ENCODE peak calls at places on chromosomes 1 and 21, in seven cellular contexts. F, W, Q, T, G, V and X are unnamed samples.

GRCh38 chr1:231934797-231935196 is 308.2 kb downstream of the DISC1 start:
- DNase-seq in F (no peak), V (peak), T (no peak), G (peak), W (no peak), Q (peak), X (peak)

GRCh38 chr1:66373072-66373685 is 160.8 kb upstream of the SGIP1 start:
- DNase-seq in W (no peak), F (no peak), Q (no peak), T (no peak), G (no peak), V (no peak), X (no peak)

GRCh38 chr21:28943631-28944030 is 49.0 kb downstream of the LTN1 start:
- DNase-seq in T (no peak), G (no peak), W (no peak), F (no peak), Q (peak), V (peak), X (peak)

GRCh38 chr1:36522461-36523229 is 39.9 kb upstream of the CSF3R start:
- DNase-seq in W (no peak), T (no peak), Q (no peak), F (no peak), G (no peak), V (no peak), X (no peak)

GRCh38 chr1:147210987-147211386 is 14.2 kb downstream of the FMO5 start:
- DNase-seq in V (no peak), W (no peak), F (no peak), G (no peak), T (no peak), Q (no peak), X (no peak)

GRCh38 chr1:2044510-2045319 is 5.5 kb upstream of the PRKCZ start:
- DNase-seq in W (peak), F (peak), G (peak), T (no peak), V (peak), Q (peak), X (peak)

GRCh38 chr1:50332941-50333594 is 90.2 kb downstream of the DMRTA2 start:
- DNase-seq in G (peak), T (no peak), V (peak), F (peak), W (peak), Q (peak), X (peak)

GRCh38 chr1:106534612-106535011 is 521.9 kb upstream of the PRMT6 start:
- DNase-seq in T (no peak), Q (no peak), V (no peak), F (no peak), G (no peak), W (no peak), X (peak)

GRCh38 chr1:53413175-53414001 is 45.8 kb upstream of the DMRTB1 start:
- DNase-seq in F (no peak), Q (peak), W (peak), V (peak), G (peak), T (peak), X (peak)

GRCh38 chr1:205354259-205354904 is 2.3 kb downstream of the KLHDC8A start:
- DNase-seq in Q (peak), W (peak), V (peak), F (peak), G (peak), T (peak), X (peak)

GRCh38 chr1:41629571-41629970 is 145.1 kb upstream of the EDN2 start:
- DNase-seq in Q (peak), G (peak), T (peak), W (no peak), V (peak), F (no peak), X (peak)

GRCh38 chr1:246367046-246367445 is 140.0 kb downstream of the SMYD3 start:
- DNase-seq in T (no peak), W (no peak), V (peak), Q (peak), G (peak), F (no peak), X (peak)

GRCh38 chr21:44018127-44018526 is 6.0 kb downstream of the TRAPPC10 start:
- DNase-seq in V (no peak), G (no peak), W (no peak), Q (no peak), T (no peak), F (no peak), X (no peak)

GRCh38 chr1:230877139-230877923 is 9.0 kb upstream of the C1orf198 start:
- DNase-seq in G (peak), T (no peak), F (no peak), Q (peak), V (no peak), W (no peak), X (peak)

GRCh38 chr1:168698453-168698852 is 30.6 kb downstream of the DPT start:
- DNase-seq in G (no peak), W (no peak), F (no peak), Q (no peak), T (no peak), V (no peak), X (no peak)

GRCh38 chr1:11058595-11059165 is 1.1 kb downstream of the SRM start:
- DNase-seq in F (no peak), V (no peak), T (no peak), W (no peak), G (no peak), Q (no peak), X (no peak)

GRCh38 chr1:173393655-173393993 is 83.5 kb upstream of the PRDX6 start:
- DNase-seq in G (peak), F (no peak), T (no peak), W (no peak), Q (peak), V (peak), X (peak)

GRCh38 chr1:78491311-78492071 is 717 bp downstream of the PTGFR start:
- DNase-seq in G (peak), Q (peak), V (peak), W (no peak), T (no peak), F (peak), X (peak)

GRCh38 chr21:18384771-18385170 is 18.8 kb downstream of the TMPRSS15 start:
- DNase-seq in V (peak), F (no peak), Q (peak), T (peak), G (no peak), W (no peak), X (peak)

GRCh38 chr1:212368073-212368484 is 46.6 kb downstream of the PACC1 start:
- DNase-seq in F (peak), W (peak), G (peak), Q (peak), T (peak), V (peak), X (peak)

GRCh38 chr1:206736878-206737728 is 33.5 kb upstream of the IL19 start:
- DNase-seq in F (no peak), T (no peak), W (peak), G (no peak), Q (no peak), V (no peak), X (no peak)

GRCh38 chr1:221316491-221317056 is 425.3 kb downstream of the DUSP10 start:
- DNase-seq in W (no peak), F (no peak), Q (peak), V (peak), G (peak), T (no peak), X (peak)

GRCh38 chr1:43975249-43975961 is 645 bp downstream of the ATP6V0B start:
- DNase-seq in W (no peak), Q (peak), F (peak), T (no peak), V (peak), G (no peak), X (no peak)

GRCh38 chr1:204435246-204435885 is 23.7 kb upstream of the PPP1R15B start:
- DNase-seq in V (peak), Q (peak), F (peak), T (no peak), W (no peak), G (peak), X (peak)

GRCh38 chr1:183416850-183417690 is 1.1 kb downstream of the NMNAT2 start:
- DNase-seq in F (peak), W (peak), T (peak), Q (peak), G (peak), V (peak), X (peak)

GRCh38 chr1:232613752-232614381 is 16.1 kb downstream of the SIPA1L2 start:
- DNase-seq in W (no peak), F (no peak), Q (peak), T (peak), V (peak), G (peak), X (peak)

GRCh38 chr1:225700889-225701465 is 48.1 kb upstream of the ENAH start:
- DNase-seq in W (no peak), V (no peak), F (no peak), Q (peak), T (peak), G (no peak), X (peak)

GRCh38 chr21:36699026-36699545 is at the start of gene SIM2:
- DNase-seq in W (no peak), V (peak), G (no peak), Q (no peak), F (no peak), T (no peak), X (no peak)

GRCh38 chr1:29805122-29805895 is 569.0 kb downstream of the PTPRU start:
- DNase-seq in W (no peak), V (no peak), Q (no peak), F (no peak), G (no peak), T (no peak), X (no peak)

GRCh38 chr1:22594396-22594795 is 31.1 kb downstream of the EPHA8 start:
- DNase-seq in T (no peak), F (no peak), V (no peak), Q (no peak), W (no peak), G (no peak), X (no peak)

GRCh38 chr1:240258910-240259309 is 167.2 kb downstream of the FMN2 start:
- DNase-seq in T (peak), Q (no peak), V (peak), F (no peak), G (peak), W (no peak), X (peak)

GRCh38 chr1:16886860-16887605 is 8.7 kb upstream of the RNU1-2 start:
- DNase-seq in G (no peak), F (no peak), Q (no peak), T (no peak), V (no peak), W (no peak), X (no peak)
- H3K4me3 ChIP-seq in G (no peak), F (no peak), Q (no peak), T (no peak), V (no peak), W (no peak), X (no peak)

GRCh38 chr1:9792156-9793042 is 31.4 kb downstream of the CLSTN1 start:
- DNase-seq in Q (peak), W (no peak), T (peak), F (peak), G (peak), V (no peak), X (no peak)
- TF ChIP-seq CTCF in Q (peak), W (no peak), T (peak), F (no peak), G (no peak), V (no peak), X (no peak)

GRCh38 chr1:34822202-34822601 is 29.4 kb downstream of the GJA4 start:
- DNase-seq in Q (no peak), W (no peak), G (no peak), V (no peak), T (no peak), F (no peak), X (no peak)

GRCh38 chr1:34816778-34817177 is 24.0 kb downstream of the GJA4 start:
- DNase-seq in G (no peak), Q (no peak), W (no peak), T (no peak), V (no peak), F (no peak), X (no peak)

GRCh38 chr1:34816332-34816731 is 23.5 kb downstream of the GJA4 start:
- DNase-seq in F (no peak), W (no peak), T (no peak), G (no peak), Q (no peak), V (no peak), X (no peak)
- H3K4me3 ChIP-seq in F (no peak), W (no peak), T (no peak), G (no peak), Q (no peak), V (no peak), X (no peak)

DNA sequence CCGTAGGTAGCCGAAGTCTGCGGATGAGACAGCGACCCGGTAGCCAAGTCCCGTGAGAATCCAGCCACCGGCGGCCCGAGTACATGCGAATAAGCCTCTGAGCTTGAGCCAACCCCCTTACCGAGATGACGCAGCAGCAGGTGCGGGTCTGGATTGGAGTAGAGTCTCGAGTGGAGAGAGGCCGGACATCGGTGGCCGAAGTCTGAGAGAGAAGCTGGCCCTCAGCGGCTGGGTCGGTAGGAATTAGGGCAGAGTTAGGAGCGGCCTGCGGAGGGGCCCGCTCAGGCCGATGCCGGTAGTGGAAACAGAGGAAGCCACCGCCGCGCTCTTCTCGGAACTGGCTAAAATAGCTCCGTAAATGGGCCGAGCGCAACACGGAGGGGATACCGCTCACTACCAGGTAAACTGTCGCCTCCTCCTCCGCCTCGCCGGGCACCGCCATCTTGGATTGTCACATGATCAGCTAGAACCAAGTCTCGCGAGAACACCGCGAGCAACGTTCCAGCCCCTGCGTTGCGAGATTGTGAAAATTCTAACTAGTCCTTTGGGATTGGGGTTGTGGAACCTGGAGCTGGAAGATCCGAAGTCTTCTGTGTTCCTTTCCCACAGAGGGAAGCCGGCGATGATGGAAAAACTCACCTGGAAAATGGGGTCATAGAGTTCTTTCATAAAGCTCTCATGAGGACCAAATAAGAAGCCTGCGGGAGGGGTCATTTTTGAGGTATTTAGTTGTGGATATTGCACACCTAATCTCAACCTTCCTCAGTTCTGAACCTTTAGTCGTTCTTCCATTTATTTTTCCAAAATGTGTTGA is at the start of gene GPATCH3:
- DNase-seq in G (peak), F (peak), T (peak), V (peak), Q (peak), W (peak), X (peak)
- TF ChIP-seq CTCF in G (no peak), F (no peak), T (no peak), V (no peak), Q (no peak), W (no peak), X (no peak)

DNA sequence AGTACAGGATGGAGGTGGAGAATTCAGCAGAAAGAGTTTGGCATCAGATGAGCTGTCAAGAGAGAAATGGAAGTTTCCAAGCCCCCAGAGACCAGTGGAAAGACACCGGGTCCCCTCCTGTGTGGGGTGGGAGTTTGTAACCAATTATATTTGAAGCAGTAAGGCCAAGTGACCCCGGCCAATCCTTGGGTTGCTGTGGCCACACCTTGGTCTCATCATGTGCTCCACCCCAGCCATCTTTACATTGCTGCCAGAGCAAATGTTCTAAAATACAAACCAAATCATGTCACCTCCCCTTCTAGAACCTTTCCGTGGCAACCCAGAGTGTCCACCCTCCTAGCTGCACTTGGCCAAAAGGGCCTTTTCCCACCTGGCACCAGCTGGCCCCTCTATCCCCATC is 86.1 kb downstream of the KCNN3 start:
- DNase-seq in F (no peak), T (no peak), V (no peak), W (no peak), Q (no peak), G (no peak), X (no peak)
- H3K4me3 ChIP-seq in F (no peak), T (no peak), V (no peak), W (no peak), Q (no peak), G (no peak), X (no peak)

DNA sequence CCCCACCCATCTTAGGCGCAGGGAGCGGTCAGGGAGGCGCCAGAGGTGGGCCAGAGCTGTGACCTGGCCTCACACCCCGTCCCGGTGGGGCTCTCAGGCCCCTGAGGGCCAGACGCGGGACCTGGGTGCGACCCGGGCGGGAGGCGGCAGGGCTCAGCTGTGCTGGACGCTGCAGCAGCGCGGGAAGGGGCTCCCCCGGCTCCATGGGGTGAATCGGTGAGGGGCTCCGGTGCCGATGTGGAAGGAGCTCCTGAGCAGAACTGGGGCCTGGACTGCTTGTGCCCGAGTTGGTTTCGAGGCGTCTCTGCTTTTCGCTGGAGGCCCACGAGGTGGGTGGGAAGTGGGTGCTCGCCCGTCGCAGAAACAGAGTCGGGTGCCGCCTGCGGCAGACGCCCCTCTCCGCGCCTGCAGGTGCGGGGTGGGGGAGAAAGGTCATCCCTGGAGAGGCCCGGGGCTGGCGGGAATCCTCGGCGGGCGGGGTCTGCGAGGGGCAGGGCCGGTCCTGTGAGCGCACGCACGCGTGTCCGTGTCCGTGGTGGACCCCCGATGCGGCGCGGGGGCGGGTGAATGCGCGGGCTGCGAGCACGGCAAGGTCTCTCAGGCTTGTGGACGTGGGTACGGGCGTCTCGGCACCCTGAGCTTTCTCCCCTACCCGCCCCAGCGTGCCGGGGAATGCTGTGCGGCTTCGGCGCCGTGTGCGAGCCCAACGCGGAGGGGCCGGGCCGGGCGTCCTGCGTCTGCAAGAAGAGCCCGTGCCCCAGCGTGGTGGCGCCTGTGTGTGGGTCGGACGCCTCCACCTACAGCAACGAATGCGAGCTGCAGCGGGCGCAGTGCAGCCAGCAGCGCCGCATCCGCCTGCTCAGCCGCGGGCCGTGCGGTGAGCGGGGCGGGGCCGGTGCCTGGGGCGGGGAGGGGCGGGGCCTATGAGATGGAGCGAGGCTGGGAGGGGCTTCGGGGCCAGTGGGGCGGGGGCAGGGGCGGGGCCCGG is 20.4 kb downstream of the AGRN start:
- DNase-seq in W (peak), V (peak), Q (peak), T (peak), G (peak), F (peak), X (peak)
- TF ChIP-seq CTCF in W (no peak), V (no peak), Q (peak), T (peak), G (peak), F (no peak), X (peak)

GRCh38 chr1:194347184-194347583 is 1160.8 kb upstream of the B3GALT2 start:
- DNase-seq in F (no peak), T (no peak), Q (no peak), W (no peak), G (no peak), V (no peak), X (no peak)

GRCh38 chr1:194339451-194339850 is 1153.0 kb upstream of the B3GALT2 start:
- DNase-seq in W (no peak), V (no peak), T (no peak), F (no peak), G (no peak), Q (no peak), X (no peak)

GRCh38 chr1:194338241-194338948 is 1152.0 kb upstream of the B3GALT2 start:
- DNase-seq in G (peak), W (no peak), Q (no peak), V (no peak), F (no peak), T (no peak), X (no peak)

GRCh38 chr1:194341587-194341986 is 1155.2 kb upstream of the B3GALT2 start:
- DNase-seq in F (no peak), V (no peak), Q (no peak), G (no peak), W (no peak), T (no peak), X (no peak)

GRCh38 chr1:194342484-194343262 is 1156.3 kb upstream of the B3GALT2 start:
- DNase-seq in W (no peak), T (no peak), G (no peak), Q (no peak), V (no peak), F (no peak), X (no peak)
- H3K4me3 ChIP-seq in W (no peak), T (no peak), G (no peak), Q (no peak), V (no peak), F (no peak), X (no peak)